ENCODE peak calls at places on chromosomes 4 and X, in eight cellular contexts. Y is GM13976, P is EL, Z is Calu3, F is nephron progenitor cell, J is choroid plexus epithelial cell, X is esophagus squamous epithelium, V is M059J. K is an unnamed sample.

GRCh38 chr4:140351778-140352177 is 21.7 kb upstream of the SCOC start:
- DNase-seq in P (no peak), X (no peak), Y (no peak), V (no peak), J (no peak), Z (no peak), F (no peak), K (no peak)

GRCh38 chr4:153142700-153143438 is 61.4 kb upstream of the TRIM2 start:
- DNase-seq in F (peak; percentile 65), J (peak; percentile 82), X (no peak), Y (peak; percentile 57), P (peak; percentile 75), V (peak; percentile 71), Z (peak; percentile 75), K (peak; percentile 48)

GRCh38 chr4:137032242-137032641 is 500.1 kb downstream of the PCDH18 start:
- DNase-seq in J (peak; percentile 4), P (peak; percentile 0), V (no peak), Z (no peak), Y (no peak), F (no peak), X (no peak), K (no peak)

GRCh38 chrX:154526901-154527675 is 11.1 kb upstream of the FAM3A start:
- DNase-seq in Z (peak; percentile 79), V (peak; percentile 85), Y (peak; percentile 73), P (peak; percentile 72), F (peak; percentile 74), X (no peak), J (peak; percentile 84), K (peak; percentile 11)

GRCh38 chrX:71251456-71251973 is 2.4 kb downstream of the ZMYM3 start:
- DNase-seq in V (no peak), F (no peak), Z (no peak), J (peak; percentile 16), Y (no peak), P (no peak), X (no peak), K (no peak)

GRCh38 chr4:20356565-20356964 is 104.9 kb downstream of the SLIT2 start:
- DNase-seq in P (no peak), V (peak; percentile 58), Z (no peak), X (no peak), J (peak; percentile 43), Y (no peak), F (peak; percentile 26), K (no peak)

GRCh38 chr4:73103799-73104503 is 34.4 kb upstream of the COX18 start:
- DNase-seq in Y (no peak), J (peak; percentile 37), F (no peak), V (peak; percentile 4), Z (no peak), P (no peak), X (no peak), K (no peak)

GRCh38 chr4:62709618-62710252 is 1509.6 kb downstream of the ADGRL3 start:
- DNase-seq in V (peak; percentile 0), F (peak; percentile 10), Y (peak; percentile 20), X (no peak), J (peak; percentile 43), P (no peak), Z (peak; percentile 0), K (no peak)

GRCh38 chrX:15206306-15206705 is 63.6 kb downstream of the ASB9 start:
- DNase-seq in Z (peak; percentile 2), J (no peak), F (no peak), Y (no peak), X (no peak), P (no peak), V (no peak), K (no peak)

GRCh38 chrX:3177851-3178250 is 136.6 kb downstream of the ARSF start:
- DNase-seq in V (peak; percentile 87), J (peak; percentile 36), P (peak; percentile 64), Y (no peak), X (no peak), Z (no peak), F (no peak), K (no peak)

GRCh38 chrX:140710710-140711109 is 1.2 kb downstream of the LINC00632 start:
- DNase-seq in P (no peak), Z (no peak), Y (no peak), F (peak; percentile 8), J (no peak), X (no peak), V (no peak), K (no peak)

GRCh38 chr4:123699823-123700822 is 303.5 kb downstream of the SPRY1 start:
- DNase-seq in X (no peak), Z (no peak), J (peak; percentile 95), F (no peak), Y (no peak), P (peak; percentile 89), V (peak; percentile 93), K (no peak)

GRCh38 chr4:15938182-15938581 is 358 bp downstream of the FGFBP1 start:
- DNase-seq in J (no peak), F (peak; percentile 27), Z (peak; percentile 58), V (peak; percentile 52), X (no peak), P (no peak), Y (no peak), K (no peak)

K was measured in stimulated activated naive CD4-positive, alpha-beta T cell.